ENCODE peak calls at places on chromosomes 6 and 20, in nine cellular contexts. One of them, this sample, is unnamed.

GRCh38 chr6:38982470-38982869 is 66.1 kb upstream of the GLP1R start:
- DNase-seq in GM20000: no peak
- DNase-seq in stomach: no peak
- DNase-seq in A549: no peak
- DNase-seq in psoas muscle: no peak
- DNase-seq in posterior cingulate gyrus: no peak
- DNase-seq in immature natural killer cell: no peak
- DNase-seq in RCC 7860: no peak
- DNase-seq in GF-D8: no peak
- DNase-seq in this sample: no peak

GRCh38 chr6:18323935-18324707 is 59.8 kb upstream of the DEK start:
- DNase-seq in stomach: no peak
- DNase-seq in psoas muscle: no peak
- DNase-seq in GM20000: peak
- DNase-seq in RCC 7860: peak
- DNase-seq in GF-D8: no peak
- DNase-seq in A549: peak
- DNase-seq in posterior cingulate gyrus: no peak
- DNase-seq in immature natural killer cell: peak
- DNase-seq in this sample: no peak

GRCh38 chr20:37161830-37162549 is 17.1 kb upstream of the RPN2 start:
- DNase-seq in psoas muscle: no peak
- DNase-seq in A549: no peak
- DNase-seq in GM20000: no peak
- DNase-seq in immature natural killer cell: no peak
- DNase-seq in RCC 7860: no peak
- DNase-seq in GF-D8: no peak
- DNase-seq in stomach: no peak
- DNase-seq in posterior cingulate gyrus: no peak
- DNase-seq in this sample: no peak

GRCh38 chr6:153787341-153787606 is 251.8 kb upstream of the OPRM1 start:
- DNase-seq in stomach: no peak
- DNase-seq in GF-D8: no peak
- DNase-seq in RCC 7860: no peak
- DNase-seq in GM20000: no peak
- DNase-seq in immature natural killer cell: no peak
- DNase-seq in psoas muscle: no peak
- DNase-seq in A549: no peak
- DNase-seq in posterior cingulate gyrus: no peak
- DNase-seq in this sample: no peak

GRCh38 chr20:62628691-62629090 is 13.6 kb upstream of the SLCO4A1 start:
- DNase-seq in GM20000: no peak
- DNase-seq in psoas muscle: peak
- DNase-seq in posterior cingulate gyrus: no peak
- DNase-seq in GF-D8: no peak
- DNase-seq in stomach: no peak
- DNase-seq in RCC 7860: peak
- DNase-seq in A549: peak
- DNase-seq in immature natural killer cell: no peak
- DNase-seq in this sample: no peak

GRCh38 chr6:111484655-111484974 is 1.6 kb upstream of the REV3L start:
- DNase-seq in psoas muscle: no peak
- DNase-seq in GM20000: no peak
- DNase-seq in RCC 7860: peak
- DNase-seq in immature natural killer cell: no peak
- DNase-seq in A549: no peak
- DNase-seq in stomach: no peak
- DNase-seq in posterior cingulate gyrus: no peak
- DNase-seq in GF-D8: no peak
- DNase-seq in this sample: no peak

GRCh38 chr6:72651967-72652956 is 30.4 kb downstream of the KCNQ5 start:
- DNase-seq in GM20000: no peak
- DNase-seq in GF-D8: no peak
- DNase-seq in psoas muscle: no peak
- DNase-seq in RCC 7860: no peak
- DNase-seq in immature natural killer cell: no peak
- DNase-seq in stomach: no peak
- DNase-seq in A549: no peak
- DNase-seq in posterior cingulate gyrus: no peak
- DNase-seq in this sample: no peak

GRCh38 chr20:32512047-32512385 is 73.1 kb downstream of the NOL4L start:
- DNase-seq in A549: no peak
- DNase-seq in psoas muscle: no peak
- DNase-seq in posterior cingulate gyrus: no peak
- DNase-seq in immature natural killer cell: no peak
- DNase-seq in stomach: no peak
- DNase-seq in RCC 7860: no peak
- DNase-seq in GF-D8: no peak
- DNase-seq in GM20000: no peak
- DNase-seq in this sample: no peak

GRCh38 chr6:45681860-45682488 is 304.2 kb upstream of the SUPT3H start:
- DNase-seq in stomach: no peak
- DNase-seq in RCC 7860: peak
- DNase-seq in GF-D8: no peak
- DNase-seq in posterior cingulate gyrus: no peak
- DNase-seq in A549: peak
- DNase-seq in immature natural killer cell: no peak
- DNase-seq in psoas muscle: no peak
- DNase-seq in GM20000: peak
- DNase-seq in this sample: no peak

GRCh38 chr6:63537126-63537958 is 34.9 kb upstream of the LOC128125822 start:
- DNase-seq in psoas muscle: no peak
- DNase-seq in GF-D8: no peak
- DNase-seq in GM20000: no peak
- DNase-seq in immature natural killer cell: no peak
- DNase-seq in A549: peak
- DNase-seq in posterior cingulate gyrus: no peak
- DNase-seq in RCC 7860: no peak
- DNase-seq in stomach: no peak
- DNase-seq in this sample: no peak

GRCh38 chr6:54717849-54718455 is 128.6 kb upstream of the FAM83B start:
- DNase-seq in GM20000: peak
- DNase-seq in A549: peak
- DNase-seq in posterior cingulate gyrus: peak
- DNase-seq in stomach: peak
- DNase-seq in RCC 7860: peak
- DNase-seq in psoas muscle: no peak
- DNase-seq in GF-D8: no peak
- DNase-seq in immature natural killer cell: peak
- DNase-seq in this sample: peak

GRCh38 chr6:134984821-134985220 is 34.9 kb upstream of the ALDH8A1 start:
- DNase-seq in posterior cingulate gyrus: no peak
- DNase-seq in GM20000: no peak
- DNase-seq in psoas muscle: no peak
- DNase-seq in stomach: no peak
- DNase-seq in GF-D8: peak
- DNase-seq in RCC 7860: no peak
- DNase-seq in immature natural killer cell: no peak
- DNase-seq in A549: no peak
- DNase-seq in this sample: no peak

GRCh38 chr20:62186887-62187866 is 4.3 kb downstream of the MTG2 start:
- DNase-seq in immature natural killer cell: no peak
- DNase-seq in RCC 7860: no peak
- DNase-seq in stomach: no peak
- DNase-seq in psoas muscle: no peak
- DNase-seq in A549: no peak
- DNase-seq in GM20000: no peak
- DNase-seq in posterior cingulate gyrus: no peak
- DNase-seq in GF-D8: no peak
- DNase-seq in this sample: no peak

GRCh38 chr20:20083796-20084195 is 31.5 kb downstream of the CFAP61 start:
- DNase-seq in psoas muscle: no peak
- DNase-seq in RCC 7860: peak
- DNase-seq in stomach: no peak
- DNase-seq in posterior cingulate gyrus: no peak
- DNase-seq in immature natural killer cell: peak
- DNase-seq in GM20000: peak
- DNase-seq in A549: peak
- DNase-seq in GF-D8: peak
- DNase-seq in this sample: no peak

GRCh38 chr20:33689973-33690372 is 3.8 kb upstream of the E2F1 start:
- DNase-seq in psoas muscle: no peak
- DNase-seq in GM20000: no peak
- DNase-seq in GF-D8: peak
- DNase-seq in immature natural killer cell: peak
- DNase-seq in stomach: no peak
- DNase-seq in A549: no peak
- DNase-seq in RCC 7860: no peak
- DNase-seq in posterior cingulate gyrus: no peak
- DNase-seq in this sample: no peak

GRCh38 chr6:74000582-74000981 is 304.6 kb downstream of the CD109 start:
- DNase-seq in psoas muscle: no peak
- DNase-seq in GM20000: no peak
- DNase-seq in A549: no peak
- DNase-seq in stomach: no peak
- DNase-seq in posterior cingulate gyrus: no peak
- DNase-seq in GF-D8: no peak
- DNase-seq in RCC 7860: no peak
- DNase-seq in immature natural killer cell: no peak
- DNase-seq in this sample: no peak

GRCh38 chr6:129673758-129674157 is 36.2 kb downstream of the ARHGAP18 start:
- DNase-seq in psoas muscle: no peak
- DNase-seq in GF-D8: peak
- DNase-seq in GM20000: no peak
- DNase-seq in RCC 7860: no peak
- DNase-seq in immature natural killer cell: no peak
- DNase-seq in stomach: no peak
- DNase-seq in posterior cingulate gyrus: no peak
- DNase-seq in A549: no peak
- DNase-seq in this sample: no peak

GRCh38 chr6:5337573-5337972 is 76.3 kb downstream of the FARS2 start:
- DNase-seq in A549: no peak
- DNase-seq in posterior cingulate gyrus: no peak
- DNase-seq in psoas muscle: no peak
- DNase-seq in RCC 7860: no peak
- DNase-seq in stomach: no peak
- DNase-seq in GF-D8: peak
- DNase-seq in GM20000: no peak
- DNase-seq in immature natural killer cell: no peak
- DNase-seq in this sample: no peak

GRCh38 chr20:62606551-62607201 is 35.6 kb upstream of the SLCO4A1 start:
- DNase-seq in stomach: peak
- DNase-seq in psoas muscle: peak
- DNase-seq in posterior cingulate gyrus: no peak
- DNase-seq in A549: no peak
- DNase-seq in RCC 7860: peak
- DNase-seq in GM20000: no peak
- DNase-seq in GF-D8: peak
- DNase-seq in immature natural killer cell: no peak
- DNase-seq in this sample: no peak

GRCh38 chr20:2340136-2340535 is 40.6 kb upstream of the TGM6 start:
- DNase-seq in GM20000: no peak
- DNase-seq in RCC 7860: no peak
- DNase-seq in stomach: no peak
- DNase-seq in GF-D8: no peak
- DNase-seq in immature natural killer cell: no peak
- DNase-seq in posterior cingulate gyrus: no peak
- DNase-seq in psoas muscle: no peak
- DNase-seq in A549: no peak
- DNase-seq in this sample: no peak

GRCh38 chr20:64051532-64052325 is 2.3 kb upstream of the SOX18 start:
- DNase-seq in posterior cingulate gyrus: no peak
- DNase-seq in RCC 7860: no peak
- DNase-seq in psoas muscle: peak
- DNase-seq in A549: no peak
- DNase-seq in GF-D8: no peak
- DNase-seq in GM20000: no peak
- DNase-seq in stomach: no peak
- DNase-seq in immature natural killer cell: no peak
- DNase-seq in this sample: no peak

GRCh38 chr20:51628533-51629398 is 86.2 kb upstream of the NFATC2 start:
- DNase-seq in GM20000: no peak
- DNase-seq in stomach: no peak
- DNase-seq in immature natural killer cell: no peak
- DNase-seq in GF-D8: no peak
- DNase-seq in A549: no peak
- DNase-seq in RCC 7860: no peak
- DNase-seq in psoas muscle: no peak
- DNase-seq in posterior cingulate gyrus: no peak
- DNase-seq in this sample: no peak

GRCh38 chr6:133184798-133185380 is 56.3 kb upstream of the EYA4 start:
- DNase-seq in RCC 7860: no peak
- DNase-seq in A549: peak
- DNase-seq in GM20000: peak
- DNase-seq in posterior cingulate gyrus: no peak
- DNase-seq in psoas muscle: no peak
- DNase-seq in GF-D8: no peak
- DNase-seq in immature natural killer cell: no peak
- DNase-seq in stomach: no peak
- DNase-seq in this sample: no peak

GRCh38 chr20:3820048-3820900 is at the start of gene AP5S1:
- DNase-seq in RCC 7860: peak
- DNase-seq in immature natural killer cell: peak
- DNase-seq in posterior cingulate gyrus: peak
- DNase-seq in GF-D8: peak
- DNase-seq in GM20000: peak
- DNase-seq in psoas muscle: peak
- DNase-seq in A549: peak
- DNase-seq in stomach: peak
- DNase-seq in this sample: peak

GRCh38 chr6:2633763-2634150 is 117.0 kb downstream of the MYLK4 start:
- DNase-seq in GM20000: no peak
- DNase-seq in immature natural killer cell: no peak
- DNase-seq in A549: no peak
- DNase-seq in stomach: no peak
- DNase-seq in psoas muscle: no peak
- DNase-seq in posterior cingulate gyrus: no peak
- DNase-seq in RCC 7860: no peak
- DNase-seq in GF-D8: no peak
- DNase-seq in this sample: peak

GRCh38 chr6:164286021-164286420 is 871.5 kb downstream of the QKI start:
- DNase-seq in GF-D8: no peak
- DNase-seq in psoas muscle: no peak
- DNase-seq in stomach: no peak
- DNase-seq in posterior cingulate gyrus: no peak
- DNase-seq in A549: no peak
- DNase-seq in GM20000: no peak
- DNase-seq in RCC 7860: no peak
- DNase-seq in immature natural killer cell: no peak
- DNase-seq in this sample: no peak

GRCh38 chr20:52190437-52191131 is 995 bp downstream of the ZFP64 start:
- DNase-seq in psoas muscle: no peak
- DNase-seq in A549: peak
- DNase-seq in GF-D8: peak
- DNase-seq in stomach: peak
- DNase-seq in RCC 7860: no peak
- DNase-seq in GM20000: peak
- DNase-seq in posterior cingulate gyrus: no peak
- DNase-seq in immature natural killer cell: peak
- DNase-seq in this sample: no peak

GRCh38 chr6:124964084-124964763 is 2.0 kb downstream of the RNF217 start:
- DNase-seq in psoas muscle: no peak
- DNase-seq in RCC 7860: no peak
- DNase-seq in posterior cingulate gyrus: no peak
- DNase-seq in stomach: no peak
- DNase-seq in A549: peak
- DNase-seq in GF-D8: no peak
- DNase-seq in immature natural killer cell: no peak
- DNase-seq in GM20000: no peak
- DNase-seq in this sample: no peak

GRCh38 chr20:62583424-62583920 is 58.8 kb upstream of the SLCO4A1 start:
- DNase-seq in posterior cingulate gyrus: peak
- DNase-seq in immature natural killer cell: no peak
- DNase-seq in psoas muscle: no peak
- DNase-seq in RCC 7860: no peak
- DNase-seq in GM20000: no peak
- DNase-seq in stomach: no peak
- DNase-seq in GF-D8: no peak
- DNase-seq in A549: peak
- DNase-seq in this sample: peak

GRCh38 chr20:17912916-17913315 is 55.7 kb downstream of the SNX5 start:
- DNase-seq in GF-D8: no peak
- DNase-seq in GM20000: no peak
- DNase-seq in immature natural killer cell: no peak
- DNase-seq in RCC 7860: no peak
- DNase-seq in A549: no peak
- DNase-seq in stomach: no peak
- DNase-seq in psoas muscle: no peak
- DNase-seq in posterior cingulate gyrus: no peak
- DNase-seq in this sample: no peak